ENCODE peak calls at places on chromosomes 5 and 9, in seven cellular contexts. T is WERI-Rb-1; Z is NB4; L is prostate gland; O is CD8-positive, alpha-beta T cell; X is Caco-2; U is fibroblast of pulmonary artery. B is an unnamed sample.

GRCh38 chr5:114335391-114335790 is 26.5 kb upstream of the KCNN2 start:
- DNase-seq in T (no peak), Z (no peak), L (no peak), O (no peak), X (no peak), U (no peak), B (no peak)

GRCh38 chr9:135907006-135907434 is 326 bp downstream of the CAMSAP1 start:
- DNase-seq in T (no peak), Z (peak; percentile 61), L (no peak), O (no peak), X (no peak), U (peak; percentile 45), B (no peak)

GRCh38 chr5:177593511-177593910 is 1.5 kb downstream of the TMED9 start:
- DNase-seq in T (no peak), Z (no peak), L (no peak), O (no peak), X (peak; percentile 25), U (no peak), B (no peak)

GRCh38 chr5:139755892-139756671 is 39.5 kb upstream of the PSD2 start:
- DNase-seq in T (peak; percentile 85), Z (no peak), L (no peak), O (no peak), X (peak; percentile 57), U (no peak), B (no peak)

GRCh38 chr9:135950135-135950682 is 11.0 kb downstream of the UBAC1 start:
- DNase-seq in T (no peak), Z (no peak), L (no peak), O (no peak), X (no peak), U (no peak), B (no peak)

GRCh38 chr5:127962491-127962890 is 121.1 kb upstream of the SLC12A2 start:
- DNase-seq in T (no peak), Z (no peak), L (no peak), O (no peak), X (no peak), U (no peak), B (no peak)

GRCh38 chr9:98187926-98188325 is 4.5 kb downstream of the CORO2A start:
- DNase-seq in T (no peak), Z (no peak), L (no peak), O (no peak), X (no peak), U (no peak), B (no peak)

GRCh38 chr9:116940614-116941215 is 253.6 kb downstream of the TRIM32 start:
- DNase-seq in T (no peak), Z (no peak), L (no peak), O (no peak), X (no peak), U (no peak), B (no peak)

GRCh38 chr9:137403281-137403680 is 19.7 kb downstream of the EXD3 start:
- DNase-seq in T (no peak), Z (no peak), L (no peak), O (no peak), X (no peak), U (no peak), B (no peak)

GRCh38 chr9:131517761-131518190 is 13.3 kb downstream of the UCK1 start:
- DNase-seq in T (no peak), Z (no peak), L (no peak), O (no peak), X (no peak), U (no peak), B (no peak)

GRCh38 chr9:97714435-97714834 is 17.3 kb upstream of the XPA start:
- DNase-seq in T (no peak), Z (peak; percentile 36), L (no peak), O (no peak), X (peak; percentile 91), U (peak; percentile 25), B (peak; percentile 28)

GRCh38 chr9:123749580-123750202 is 180.2 kb downstream of the DENND1A start:
- DNase-seq in T (no peak), Z (peak; percentile 65), L (no peak), O (no peak), X (no peak), U (no peak), B (no peak)

GRCh38 chr9:123255718-123256117 is 12.7 kb downstream of the STRBP start:
- DNase-seq in T (no peak), Z (no peak), L (no peak), O (no peak), X (no peak), U (no peak), B (no peak)

GRCh38 chr5:179112469-179113142 is 52.4 kb downstream of the ZNF354C start:
- DNase-seq in T (no peak), Z (no peak), L (no peak), O (no peak), X (peak; percentile 12), U (no peak), B (no peak)

GRCh38 chr9:135905380-135906282 is 1.7 kb downstream of the CAMSAP1 start:
- DNase-seq in T (no peak), Z (peak; percentile 45), L (no peak), O (no peak), X (no peak), U (no peak), B (peak; percentile 60)

GRCh38 chr5:149830579-149830978 is 100.5 kb downstream of the PPARGC1B start:
- DNase-seq in T (no peak), Z (no peak), L (no peak), O (no peak), X (no peak), U (no peak), B (no peak)

GRCh38 chr5:122130152-122130551 is 806 bp downstream of the ZNF474 start:
- DNase-seq in T (no peak), Z (no peak), L (no peak), O (no peak), X (no peak), U (no peak), B (no peak)

GRCh38 chr5:175059687-175060194 is 335.4 kb downstream of the MSX2 start:
- DNase-seq in T (no peak), Z (no peak), L (no peak), O (no peak), X (no peak), U (no peak), B (no peak)

GRCh38 chr5:74895906-74896305 is 29.7 kb upstream of the FAM169A start:
- DNase-seq in T (no peak), Z (no peak), L (peak; percentile 68), O (no peak), X (no peak), U (peak; percentile 80), B (peak; percentile 85)

GRCh38 chr5:58335518-58335917 is 124.4 kb downstream of the PLK2 start:
- DNase-seq in T (peak; percentile 6), Z (no peak), L (no peak), O (no peak), X (no peak), U (peak; percentile 8), B (no peak)

GRCh38 chr9:129498451-129499376 is 122.2 kb downstream of the C9orf50 start:
- DNase-seq in T (no peak), Z (no peak), L (no peak), O (no peak), X (no peak), U (no peak), B (no peak)

GRCh38 chr5:79759436-79759835 is 69.8 kb downstream of the CMYA5 start:
- DNase-seq in T (no peak), Z (no peak), L (no peak), O (no peak), X (no peak), U (peak; percentile 51), B (peak; percentile 53)
- H3K4me3 ChIP-seq in T (no peak overlapping the region), Z (no peak overlapping the region), L (no peak overlapping the region), O (no peak overlapping the region), X (no peak overlapping the region), U (no peak overlapping the region), B (no peak overlapping the region)

GRCh38 chr5:126492939-126493338 is 69.7 kb downstream of the GRAMD2B start:
- DNase-seq in T (peak; percentile 70), Z (peak; percentile 11), L (no peak), O (no peak), X (peak; percentile 50), U (peak; percentile 44), B (peak; percentile 47)
- TF ChIP-seq CTCF in T (peak; percentile 68), Z (peak; percentile 18), L (no peak), O (no peak), X (peak; percentile 80), U (peak; percentile 47), B (peak; percentile 30)

DNA sequence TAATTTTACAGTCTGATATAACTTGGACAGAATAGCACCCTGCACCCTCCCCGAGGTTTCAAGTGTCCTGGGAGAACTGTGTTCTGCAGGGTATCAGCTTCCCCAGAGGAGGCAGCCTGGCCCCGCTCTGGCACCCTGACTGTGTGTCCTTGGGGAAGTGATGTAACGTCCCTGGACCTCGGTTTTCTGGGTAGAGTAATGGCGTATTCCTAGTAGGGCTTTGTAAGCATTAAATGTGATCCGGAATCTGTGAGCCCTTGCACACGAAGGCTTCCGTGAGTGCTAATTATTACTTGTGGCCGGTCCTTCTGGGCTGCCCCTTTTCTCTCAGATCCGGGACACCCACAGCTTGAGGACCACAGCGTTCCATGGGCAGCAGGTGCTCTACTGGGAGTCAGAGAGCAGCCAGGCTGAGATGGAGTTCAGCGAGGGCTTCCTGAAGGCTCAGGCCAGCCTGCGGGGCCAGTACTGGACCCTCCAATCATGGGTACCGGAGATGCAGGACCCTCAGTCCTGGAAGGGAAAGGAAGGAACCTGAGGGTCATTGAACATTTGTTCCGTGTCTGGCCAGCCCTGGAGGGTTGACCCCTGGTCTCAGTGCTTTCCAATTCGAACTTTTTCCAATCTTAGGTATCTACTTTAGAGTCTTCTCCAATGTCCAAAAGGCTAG is 1.0 kb upstream of the CACFD1 start:
- DNase-seq in T (no peak), Z (peak; percentile 56), L (no peak), O (no peak), X (no peak), U (no peak), B (no peak)
- H3K4me3 ChIP-seq in T (peak overlapping the region; percentile 43), Z (no peak overlapping the region), L (no peak overlapping the region), O (peak overlapping the region; percentile 76), X (peak overlapping the region; percentile 40), U (peak overlapping the region; percentile 80), B (no peak overlapping the region)

GRCh38 chr5:68356623-68357022 is 141.1 kb downstream of the PIK3R1 start:
- DNase-seq in T (no peak), Z (no peak), L (no peak), O (no peak), X (no peak), U (no peak), B (no peak)

GRCh38 chr5:68356216-68356615 is 140.7 kb downstream of the PIK3R1 start:
- DNase-seq in T (no peak), Z (no peak), L (no peak), O (no peak), X (no peak), U (no peak), B (no peak)

GRCh38 chr5:68353624-68354023 is 138.1 kb downstream of the PIK3R1 start:
- DNase-seq in T (no peak), Z (no peak), L (no peak), O (no peak), X (no peak), U (peak; percentile 62), B (peak; percentile 47)

GRCh38 chr5:68352166-68352565 is 136.6 kb downstream of the PIK3R1 start:
- DNase-seq in T (no peak), Z (no peak), L (no peak), O (no peak), X (no peak), U (no peak), B (no peak)

DNA sequence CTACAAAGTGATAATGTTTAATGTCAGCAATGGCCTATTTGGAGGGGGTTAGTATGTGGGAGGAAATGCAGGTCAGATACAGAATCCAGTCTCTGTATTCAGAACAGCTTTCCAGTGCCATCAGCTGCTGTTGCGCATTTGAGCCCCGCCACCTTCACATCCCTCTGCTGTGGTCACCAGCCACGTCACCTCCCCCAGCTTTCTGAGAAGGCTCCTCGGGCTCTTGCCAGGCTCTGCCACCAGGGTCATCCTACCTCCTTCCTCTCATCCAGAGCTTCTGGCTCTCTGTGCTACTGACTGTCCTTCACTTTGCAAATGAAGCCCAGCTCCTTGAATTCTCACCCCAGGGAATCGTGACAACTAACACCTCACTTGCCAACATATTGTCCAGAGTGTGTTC is 138.8 kb downstream of the PIK3R1 start:
- DNase-seq in T (no peak), Z (peak; percentile 59), L (no peak), O (no peak), X (no peak), U (no peak), B (no peak)
- TF ChIP-seq CTCF in T (no peak), Z (no peak), L (no peak), O (no peak), X (no peak), U (no peak), B (no peak)

B was measured in cardiac fibroblast.